ENCODE peak calls at places on chromosomes 7 and 10, in eight cellular contexts. A is cerebellum; F is activated naive CD8-positive, alpha-beta T cell treated with anti-CD3 and anti-CD28 coated beads for 36 hours; Y is lower leg skin; U is NCI-H774; N is SW480; B is GM03348; J is fibroblast of lung. H is an unnamed sample.

GRCh38 chr10:74282151-74282852 is 131.3 kb downstream of the ADK start:
- DNase-seq in A (no peak), Y (no peak), N (no peak), F (no peak), B (peak; percentile 18), U (no peak), J (peak; percentile 79), H (no peak)

GRCh38 chr10:29807407-29807806 is 172.6 kb upstream of the SVIL start:
- DNase-seq in N (peak; percentile 17), U (no peak), Y (no peak), A (no peak), F (no peak), B (peak; percentile 42), J (peak; percentile 85), H (no peak)

GRCh38 chr10:84270708-84271107 is 25.9 kb downstream of the RGR start:
- DNase-seq in Y (peak; percentile 25), A (no peak), U (peak; percentile 53), N (no peak), F (no peak), B (no peak), J (no peak), H (no peak)

GRCh38 chr10:11165591-11166543 is 148.2 kb downstream of the CELF2 start:
- DNase-seq in J (peak; percentile 35), F (peak; percentile 79), Y (peak; percentile 94), A (peak; percentile 31), B (peak; percentile 33), N (no peak), U (no peak), H (no peak)

GRCh38 chr10:123930340-123931001 is 38.9 kb upstream of the CPXM2 start:
- DNase-seq in U (no peak), F (no peak), Y (peak; percentile 79), A (no peak), N (no peak), B (peak; percentile 90), J (no peak), H (no peak)

GRCh38 chr10:103295391-103296044 is 18.6 kb downstream of the INA start:
- DNase-seq in Y (no peak), N (peak; percentile 13), A (no peak), B (peak; percentile 67), J (peak; percentile 78), F (no peak), U (no peak), H (no peak)

GRCh38 chr10:90197766-90198165 is 496.4 kb downstream of the KIF20B start:
- DNase-seq in F (no peak), A (no peak), U (no peak), B (no peak), Y (no peak), N (no peak), J (peak; percentile 74), H (no peak)

GRCh38 chr10:114615600-114616007 is 42.5 kb downstream of the ABLIM1 start:
- DNase-seq in Y (no peak), U (no peak), J (no peak), B (no peak), F (no peak), A (no peak), N (no peak), H (no peak)

GRCh38 chr7:100430450-100431285 is 1.0 kb downstream of the MEPCE start:
- DNase-seq in B (no peak), Y (peak; percentile 92), U (no peak), J (no peak), N (no peak), F (peak; percentile 48), A (no peak), H (no peak)

GRCh38 chr10:75744242-75744641 is 312.8 kb downstream of the LRMDA start:
- DNase-seq in B (peak; percentile 13), N (peak; percentile 25), A (no peak), F (no peak), J (peak; percentile 83), Y (no peak), U (no peak), H (no peak)

GRCh38 chr7:106952658-106953231 is 87.7 kb downstream of the PIK3CG start:
- DNase-seq in J (no peak), N (no peak), U (no peak), F (no peak), Y (no peak), A (no peak), B (no peak), H (no peak)

GRCh38 chr7:114502454-114503254 is 88.0 kb downstream of the FOXP2 start:
- DNase-seq in U (peak; percentile 24), Y (no peak), N (no peak), B (no peak), J (peak; percentile 34), F (no peak), A (no peak), H (no peak)

GRCh38 chr10:1120761-1121160 is 64.6 kb downstream of the WDR37 start:
- DNase-seq in N (no peak), Y (peak; percentile 58), F (no peak), U (no peak), J (no peak), A (no peak), B (no peak), H (no peak)

GRCh38 chr7:117124585-117125220 is 171.4 kb downstream of the ST7 start:
- DNase-seq in Y (peak; percentile 93), U (peak; percentile 82), J (peak; percentile 97), A (no peak), B (peak; percentile 36), F (peak; percentile 81), N (peak; percentile 92), H (peak; percentile 86)

GRCh38 chr10:89332092-89332633 is 4.4 kb downstream of the IFIT3 start:
- DNase-seq in F (peak; percentile 40), A (no peak), Y (no peak), N (peak; percentile 26), B (peak; percentile 60), U (no peak), J (peak; percentile 81), H (no peak)

GRCh38 chr7:158110661-158111555 is 476.7 kb downstream of the PTPRN2 start:
- DNase-seq in J (no peak), N (peak; percentile 96), F (no peak), B (no peak), A (no peak), U (peak; percentile 40), Y (peak; percentile 70), H (peak; percentile 24)

GRCh38 chr10:119231654-119232053 is 24.3 kb downstream of the GRK5 start:
- DNase-seq in Y (no peak), N (no peak), U (no peak), F (no peak), A (no peak), J (no peak), B (no peak), H (no peak)

GRCh38 chr7:94396044-94396443 is 1.3 kb downstream of the COL1A2 start:
- DNase-seq in J (peak; percentile 83), N (no peak), Y (no peak), B (no peak), U (no peak), F (no peak), A (no peak), H (no peak)

GRCh38 chr7:82050134-82050533 is 280.3 kb upstream of the HGF start:
- DNase-seq in A (no peak), U (no peak), F (no peak), N (peak; percentile 94), B (peak; percentile 52), J (peak; percentile 72), Y (no peak), H (no peak)

GRCh38 chr10:102580230-102580629 is 64.0 kb upstream of the TRIM8 start:
- DNase-seq in U (no peak), Y (no peak), N (no peak), A (no peak), B (no peak), J (peak; percentile 82), F (no peak), H (no peak)

GRCh38 chr10:62037890-62038608 is 136.6 kb downstream of the ARID5B start:
- DNase-seq in F (no peak), Y (no peak), U (peak; percentile 41), B (no peak), J (no peak), A (no peak), N (no peak), H (no peak)

GRCh38 chr7:137890449-137890916 is 43.7 kb upstream of the DGKI start:
- DNase-seq in U (no peak), F (no peak), B (no peak), N (no peak), Y (no peak), A (no peak), J (no peak), H (no peak)

GRCh38 chr7:131900785-131901287 is 344.4 kb upstream of the PODXL start:
- DNase-seq in J (no peak), N (no peak), A (no peak), F (no peak), B (no peak), Y (no peak), U (no peak), H (no peak)

GRCh38 chr7:30921951-30922401 is 10.3 kb downstream of the AQP1 start:
- DNase-seq in J (no peak), B (no peak), F (no peak), U (no peak), N (no peak), Y (peak; percentile 82), A (no peak), H (peak; percentile 40)

GRCh38 chr7:16114633-16115032 is 306.7 kb downstream of the CRPPA start:
- DNase-seq in F (no peak), Y (no peak), J (peak; percentile 82), A (no peak), U (no peak), B (peak; percentile 15), N (peak; percentile 65), H (no peak)

GRCh38 chr7:95840953-95841950 is 68.9 kb downstream of the DYNC1I1 start:
- DNase-seq in Y (no peak), U (no peak), F (no peak), A (no peak), J (no peak), N (peak; percentile 36), B (no peak), H (no peak)

GRCh38 chr7:112212516-112213036 is 6.1 kb downstream of the ZNF277 start:
- DNase-seq in F (no peak), B (peak; percentile 13), U (no peak), Y (no peak), J (no peak), N (no peak), A (no peak), H (no peak)

GRCh38 chr7:98754041-98754479 is 115.8 kb downstream of the TMEM130 start:
- DNase-seq in N (peak; percentile 69), U (peak; percentile 71), F (no peak), Y (no peak), J (no peak), A (no peak), B (no peak), H (no peak)

H was measured in left lobe of liver.